ENCODE peak calls at places on chromosomes 11 and 22, in nine cellular contexts. F is DND-41, Z is SK-N-SH, J is neuronal stem cell, D is H9, U is fibroblast of lung, P is astrocyte, L is IMR-90, X is mesendoderm. O is an unnamed sample. For H3K4me1, the result is how much of the 10 kb centered on the place peaks cover.

GRCh38 chr11:76747428-76747979 is 35.7 kb upstream of the TSKU start:
- DNase-seq in D (no peak), U (no peak), F (no peak), X (no peak), J (no peak), P (no peak), L (no peak), Z (no peak), O (no peak)

GRCh38 chr11:125082611-125083311 is 19.7 kb downstream of the SLC37A2 start:
- DNase-seq in J (no peak), L (peak), F (no peak), U (peak), P (peak), X (no peak), D (no peak), Z (peak), O (no peak)

GRCh38 chr11:102452461-102453285 is at the start of gene TMEM123:
- DNase-seq in U (peak), P (peak), F (peak), L (peak), Z (peak), X (peak), J (peak), D (peak), O (peak)

GRCh38 chr11:72078477-72078876 is 1.9 kb downstream of the NUMA1 start:
- DNase-seq in Z (no peak), X (no peak), P (peak), F (no peak), J (no peak), L (peak), U (no peak), D (no peak), O (no peak)

GRCh38 chr11:102026217-102026616 is 21.0 kb upstream of the CFAP300 start:
- DNase-seq in D (no peak), Z (no peak), P (no peak), J (no peak), F (no peak), U (no peak), L (no peak), X (no peak), O (no peak)

GRCh38 chr11:1317432-1317831 is 8.0 kb upstream of the TOLLIP start:
- DNase-seq in J (no peak), P (no peak), L (no peak), Z (no peak), F (no peak), D (no peak), X (no peak), U (no peak), O (no peak)

GRCh38 chr11:130024356-130024755 is 21.7 kb upstream of the PRDM10 start:
- DNase-seq in X (no peak), D (no peak), Z (no peak), U (no peak), P (no peak), L (no peak), J (no peak), F (no peak), O (no peak)

GRCh38 chr11:20360650-20361049 is 2.9 kb upstream of the HTATIP2 start:
- DNase-seq in D (no peak), J (no peak), F (peak), Z (no peak), U (peak), L (peak), P (no peak), X (no peak), O (no peak)

DNA sequence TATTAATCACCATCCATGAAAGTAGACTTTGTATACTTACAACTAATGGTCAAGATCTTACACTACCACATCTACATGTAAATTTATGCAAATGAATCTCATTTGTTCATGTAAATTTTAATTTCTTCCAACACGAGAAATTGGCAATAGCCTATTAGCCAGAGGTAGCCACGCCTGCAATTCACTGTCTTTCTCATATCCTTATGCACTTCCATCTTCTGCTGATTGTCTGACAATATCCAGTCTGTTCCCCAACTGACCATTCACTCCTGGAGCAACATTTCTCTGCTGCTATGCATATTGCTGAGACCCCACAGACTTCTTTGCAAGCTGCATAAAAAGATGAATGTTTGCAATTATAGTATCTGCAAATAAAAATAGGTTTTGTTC is 2.5 kb downstream of the NNMT start:
- DNase-seq in D (no peak), J (no peak), Z (no peak), X (no peak), P (no peak), F (no peak), L (no peak), U (no peak), O (no peak)
- H3K9ac ChIP-seq in D (no peak), J (no peak), Z (no peak), X (no peak), P (peak), F (no peak), L (no peak), U (no peak), O (no peak)

GRCh38 chr11:94754335-94754734 is 13.8 kb upstream of the AMOTL1 start:
- DNase-seq in Z (no peak), U (no peak), P (no peak), L (no peak), J (no peak), D (no peak), X (peak), F (no peak), O (no peak)
- H3K27ac ChIP-seq in Z (no peak), U (no peak), P (no peak), L (no peak), J (no peak), D (no peak), X (no peak), F (no peak), O (no peak)

DNA sequence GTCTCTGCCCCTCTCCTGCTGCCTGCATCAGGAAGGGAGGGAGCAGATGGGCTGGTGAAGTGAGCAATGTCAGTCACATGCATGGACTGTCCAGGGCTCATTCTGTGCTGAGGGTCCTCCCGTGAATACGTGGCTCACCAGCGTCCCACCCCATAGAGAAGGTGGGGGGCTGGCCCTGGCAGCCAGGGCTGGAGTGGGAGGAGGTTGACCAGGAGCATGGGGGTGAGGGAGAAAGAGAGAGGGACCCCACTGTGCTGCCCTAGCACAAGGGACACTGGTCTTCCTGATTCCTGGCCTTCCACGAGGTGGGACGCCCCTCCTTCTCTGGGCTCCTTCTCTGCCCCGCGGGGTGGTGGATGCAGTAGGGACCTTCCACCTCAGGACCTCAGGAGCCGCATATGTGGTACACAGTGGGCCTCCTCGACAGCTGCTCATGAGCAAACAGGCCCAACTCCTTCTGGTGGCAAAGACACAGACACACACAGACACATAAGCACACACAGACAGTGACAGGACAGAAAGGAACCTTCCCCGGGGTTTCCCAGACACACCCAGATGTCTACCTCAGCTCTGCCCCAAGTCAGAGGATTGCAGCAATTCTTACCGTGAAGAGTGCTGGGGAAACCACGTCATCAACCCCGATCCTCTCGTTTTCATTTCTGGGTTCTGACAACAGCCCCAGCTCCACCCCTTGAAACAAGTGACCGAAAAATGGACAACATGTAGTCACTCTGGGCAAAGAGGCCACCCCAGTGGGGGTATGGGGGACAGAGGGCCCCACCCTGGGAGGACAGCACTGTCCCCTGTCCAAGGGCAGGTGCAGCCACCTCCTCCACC is 3.6 kb upstream of the APOBEC3A start:
- DNase-seq in D (no peak), F (no peak), X (no peak), Z (no peak), L (no peak), J (no peak), P (no peak), U (no peak), O (peak)
- H3K4me1 ChIP-seq in D (under half), F (under half), X (under half), Z (under half), L (under half), J (under half), P (under half), U (under half), O (under half)

DNA sequence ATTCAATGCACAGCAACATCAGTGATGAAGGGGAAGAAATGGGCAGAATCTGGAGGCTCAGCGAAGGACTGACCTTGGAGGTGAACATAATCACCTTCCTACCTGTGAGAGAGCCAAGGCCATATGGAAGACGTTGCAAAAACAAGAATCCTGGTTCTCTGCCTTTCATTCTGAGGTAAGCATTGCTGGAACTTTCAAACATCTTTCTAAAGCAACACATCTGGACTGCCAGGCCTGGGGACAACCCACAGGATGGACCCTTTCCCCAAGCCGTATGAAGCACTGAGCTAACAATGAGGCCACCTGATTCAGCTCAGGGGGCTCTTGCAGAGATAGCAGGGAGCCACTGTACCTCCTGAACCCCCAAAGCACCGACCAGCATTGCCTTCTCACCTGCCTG is 70.5 kb downstream of the ETS1 start:
- DNase-seq in J (no peak), D (no peak), Z (no peak), P (no peak), L (no peak), X (no peak), F (no peak), U (no peak), O (no peak)
- H3K9ac ChIP-seq in J (no peak), D (no peak), Z (peak), P (peak), L (peak), X (no peak), F (peak), U (no peak), O (peak)

GRCh38 chr22:42763965-42764480 is 43.4 kb upstream of the A4GALT start:
- DNase-seq in U (no peak), F (no peak), D (no peak), X (no peak), P (no peak), Z (no peak), L (no peak), J (no peak), O (no peak)

GRCh38 chr22:42764895-42765363 is 44.3 kb upstream of the A4GALT start:
- DNase-seq in F (no peak), X (no peak), P (no peak), L (no peak), D (no peak), J (no peak), U (no peak), Z (no peak), O (no peak)

GRCh38 chr22:42757475-42757874 is 36.8 kb upstream of the A4GALT start:
- DNase-seq in U (peak), F (no peak), X (peak), D (no peak), Z (no peak), P (peak), L (peak), J (no peak), O (no peak)

GRCh38 chr22:42758929-42759629 is 38.4 kb upstream of the A4GALT start:
- DNase-seq in X (no peak), L (peak), J (no peak), U (peak), Z (no peak), D (no peak), P (peak), F (no peak), O (no peak)

GRCh38 chr22:42760806-42761565 is 40.3 kb upstream of the A4GALT start:
- DNase-seq in U (no peak), Z (no peak), X (no peak), J (no peak), L (no peak), P (no peak), F (no peak), D (no peak), O (no peak)
- H3K27ac ChIP-seq in U (no peak), Z (no peak), X (no peak), J (no peak), L (no peak), P (no peak), F (no peak), D (no peak), O (no peak)